ENCODE peak calls at places on chromosome 20, in eight cellular contexts. W is HCT116, O is MM.1S, S is PC-3, Q is hepatocyte, I is neural progenitor cell, J is SK-N-SH, A is GM23248. C is an unnamed sample.

GRCh38 chr20:11917663-11918062 is at the start of gene BTBD3:
- DNase-seq in W (no peak), O (peak; percentile 93), S (no peak), Q (peak; percentile 39), I (peak; percentile 16), J (peak; percentile 39), A (peak; percentile 64), C (no peak)

GRCh38 chr20:37726321-37726720 is 32.5 kb downstream of the CTNNBL1 start:
- DNase-seq in W (no peak), O (no peak), S (no peak), Q (no peak), I (no peak), J (no peak), A (no peak), C (no peak)

GRCh38 chr20:45368221-45368980 is 5.4 kb downstream of the SYS1 start:
- DNase-seq in W (no peak), O (peak; percentile 93), S (no peak), Q (no peak), I (no peak), J (no peak), A (no peak), C (peak; percentile 97)

GRCh38 chr20:63835031-63835858 is 4.2 kb upstream of the ZBTB46 start:
- DNase-seq in W (peak; percentile 90), O (no peak), S (peak; percentile 91), Q (peak; percentile 96), I (peak; percentile 98), J (peak; percentile 90), A (peak; percentile 99), C (no peak)

GRCh38 chr20:57753332-57754164 is 43.7 kb upstream of the PMEPA1 start:
- DNase-seq in W (no peak), O (no peak), S (no peak), Q (no peak), I (no peak), J (no peak), A (no peak), C (no peak)

GRCh38 chr20:856361-856775 is 22.9 kb downstream of the FAM110A start:
- DNase-seq in W (peak; percentile 92), O (no peak), S (peak; percentile 99), Q (no peak), I (no peak), J (no peak), A (peak; percentile 93), C (no peak)

GRCh38 chr20:49985617-49986016 is 2.8 kb downstream of the SNAI1 start:
- DNase-seq in W (no peak), O (no peak), S (no peak), Q (no peak), I (no peak), J (no peak), A (no peak), C (no peak)

GRCh38 chr20:38599410-38599882 is 2.2 kb upstream of the ARHGAP40 start:
- DNase-seq in W (no peak), O (no peak), S (peak; percentile 62), Q (peak; percentile 61), I (no peak), J (peak; percentile 81), A (no peak), C (no peak)

GRCh38 chr20:50385733-50386640 is 124.2 kb upstream of the PTPN1 start:
- DNase-seq in W (no peak), O (no peak), S (no peak), Q (no peak), I (no peak), J (no peak), A (no peak), C (no peak)

GRCh38 chr20:44993343-44993742 is 27.0 kb downstream of the STK4 start:
- DNase-seq in W (no peak), O (peak; percentile 47), S (peak; percentile 62), Q (no peak), I (no peak), J (no peak), A (peak; percentile 21), C (no peak)

GRCh38 chr20:48667889-48668413 is 159.8 kb downstream of the PREX1 start:
- DNase-seq in W (no peak), O (no peak), S (no peak), Q (no peak), I (no peak), J (no peak), A (no peak), C (no peak)

GRCh38 chr20:32336918-32337347 is 21.2 kb upstream of the ASXL1 start:
- DNase-seq in W (no peak), O (peak; percentile 48), S (peak; percentile 66), Q (peak; percentile 65), I (peak; percentile 43), J (peak; percentile 47), A (peak; percentile 65), C (peak; percentile 69)

GRCh38 chr20:43564993-43565757 is 6.3 kb downstream of the SGK2 start:
- DNase-seq in W (no peak), O (no peak), S (no peak), Q (no peak), I (no peak), J (no peak), A (no peak), C (no peak)

GRCh38 chr20:16444056-16444777 is 129.0 kb downstream of the KIF16B start:
- DNase-seq in W (no peak), O (no peak), S (no peak), Q (no peak), I (no peak), J (no peak), A (no peak), C (no peak)

GRCh38 chr20:19789446-19789845 is 31.4 kb downstream of the RIN2 start:
- DNase-seq in W (no peak), O (no peak), S (no peak), Q (no peak), I (peak; percentile 45), J (no peak), A (no peak), C (no peak)

GRCh38 chr20:4195499-4195898 is 180.1 kb upstream of the RNF24 start:
- DNase-seq in W (no peak), O (no peak), S (peak; percentile 60), Q (no peak), I (peak; percentile 60), J (peak; percentile 70), A (peak; percentile 52), C (no peak)

GRCh38 chr20:25065044-25065624 is 7.2 kb upstream of the ACSS1 start:
- DNase-seq in W (no peak), O (no peak), S (no peak), Q (peak; percentile 54), I (no peak), J (no peak), A (no peak), C (no peak)

DNA sequence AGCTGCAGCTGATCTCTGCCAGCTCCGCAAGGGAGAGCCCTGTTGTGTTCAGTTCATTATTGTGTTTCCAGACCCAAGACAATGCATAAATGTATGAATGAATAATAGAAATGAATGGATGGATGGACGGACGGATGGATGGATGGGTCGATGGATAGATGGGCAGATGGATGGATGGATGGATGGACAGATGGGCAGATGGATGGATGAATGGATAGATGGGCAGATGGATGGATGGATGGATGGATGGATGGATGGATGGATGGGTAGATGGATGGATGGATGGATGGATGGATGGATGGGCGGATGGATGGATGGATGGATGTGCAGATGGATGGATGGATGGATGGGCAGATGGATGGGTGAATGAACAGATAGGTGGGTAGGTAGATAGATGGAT is 16.7 kb upstream of the LSM14B start:
- DNase-seq in W (no peak), O (no peak), S (no peak), Q (no peak), I (no peak), J (no peak), A (no peak), C (no peak)
- H3K9me3 ChIP-seq in W (peaks cover 11% of the 10 kb centered on the region), O (no peaks in the 10 kb centered on the region), S (peaks cover 11% of the 10 kb centered on the region), Q (peaks cover 4% of the 10 kb centered on the region), I (no peaks in the 10 kb centered on the region), J (peaks cover 4% of the 10 kb centered on the region), A (no peaks in the 10 kb centered on the region), C (peaks cover 16% of the 10 kb centered on the region)

DNA sequence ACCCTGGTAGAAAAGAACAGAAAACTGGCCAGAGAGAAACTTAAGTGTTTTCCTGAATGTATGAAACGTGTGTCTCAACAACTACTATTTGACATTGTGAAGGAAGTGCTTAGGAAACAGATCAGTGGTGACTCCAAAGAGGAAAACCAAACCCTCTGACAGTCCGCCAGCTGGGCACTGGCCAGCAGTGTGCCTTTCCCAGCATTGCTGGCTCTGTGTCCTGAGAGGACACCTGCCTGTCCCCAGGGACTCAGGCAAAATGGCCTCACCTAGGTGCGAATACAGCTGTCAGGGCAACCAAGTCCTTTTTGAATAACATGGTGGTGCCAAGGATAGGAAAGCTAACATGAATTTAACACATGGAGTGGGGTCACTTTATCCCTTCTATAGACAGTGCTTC is 72.5 kb downstream of the NDUFAF5 start:
- DNase-seq in W (no peak), O (no peak), S (no peak), Q (no peak), I (no peak), J (no peak), A (peak; percentile 30), C (no peak)
- TF ChIP-seq EZH2phosphoT487 in W (no peak), O (no peak), S (no peak), Q (no peak), I (no peak), J (no peak), A (no peak), C (no peak)

DNA sequence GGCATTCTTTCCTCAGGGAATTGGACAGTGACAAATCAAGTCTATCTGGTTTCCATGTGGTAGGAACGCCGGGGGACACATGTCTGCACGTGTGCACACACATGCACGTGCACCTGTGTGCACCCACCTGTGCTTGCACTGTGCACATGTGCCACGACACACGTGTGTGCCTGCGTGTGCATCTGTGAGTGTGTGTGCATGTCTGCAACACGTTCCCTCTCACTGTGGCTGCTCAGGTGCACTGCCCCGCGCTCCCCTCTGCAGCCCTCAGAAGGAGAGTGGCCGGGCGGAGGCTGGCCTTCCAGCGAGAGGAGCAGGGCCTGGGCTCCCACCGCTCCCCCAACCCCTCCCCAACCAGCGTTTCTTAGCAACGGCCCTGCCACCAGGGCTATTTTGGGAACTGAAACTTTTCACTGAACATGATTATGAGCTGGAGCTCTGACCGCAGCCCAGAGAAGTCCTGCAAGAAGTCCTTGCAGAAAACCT is 147.8 kb downstream of the PHACTR3 start:
- DNase-seq in W (no peak), O (peak; percentile 90), S (no peak), Q (no peak), I (no peak), J (no peak), A (no peak), C (peak; percentile 26)
- H3K9me3 ChIP-seq in W (no peaks in the 10 kb centered on the region), O (no peaks in the 10 kb centered on the region), S (no peaks in the 10 kb centered on the region), Q (no peaks in the 10 kb centered on the region), I (no peaks in the 10 kb centered on the region), J (no peaks in the 10 kb centered on the region), A (no peaks in the 10 kb centered on the region), C (no peaks in the 10 kb centered on the region)

DNA sequence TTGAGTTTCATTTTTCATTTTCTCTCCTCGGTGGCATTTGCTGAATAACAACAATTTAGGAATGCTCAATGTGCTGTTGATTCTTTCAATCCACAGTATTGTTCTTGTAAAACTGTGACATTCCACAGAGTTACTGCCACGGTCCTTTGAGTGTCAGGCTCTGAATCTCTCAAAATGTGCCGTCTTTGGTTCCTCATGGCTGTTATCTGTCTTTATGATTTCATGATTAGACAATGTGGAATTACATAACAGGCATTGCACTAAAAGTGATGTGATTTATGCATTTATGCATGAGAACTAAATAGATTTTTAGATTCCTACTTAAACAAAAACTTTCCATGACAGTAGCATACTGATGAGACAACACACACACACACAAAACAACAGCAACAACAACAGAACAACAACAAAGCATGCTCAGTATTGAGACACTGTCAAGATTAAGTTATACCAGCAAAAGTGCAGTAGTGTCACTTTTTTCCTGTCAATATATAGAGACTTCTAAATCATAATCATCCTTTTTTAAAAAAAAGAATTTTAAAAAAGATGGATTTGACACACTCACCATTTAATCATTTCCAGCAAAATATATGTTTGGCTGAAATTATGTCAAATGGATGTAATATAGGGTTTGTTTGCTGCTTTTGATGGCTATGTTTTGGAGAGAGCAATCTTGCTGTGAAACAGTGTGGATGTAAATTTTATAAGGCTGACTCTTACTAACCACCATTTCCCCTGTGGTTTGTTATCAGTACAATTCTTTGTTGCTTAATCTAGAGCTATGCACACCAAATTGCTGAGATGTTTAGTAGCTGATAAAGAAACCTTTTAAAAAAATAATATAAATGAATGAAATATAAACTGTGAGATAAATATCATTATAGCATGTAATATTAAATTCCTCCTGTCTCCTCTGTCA is 88.1 kb downstream of the SNAP25 start:
- DNase-seq in W (no peak), O (no peak), S (peak; percentile 85), Q (no peak), I (no peak), J (no peak), A (peak; percentile 73), C (no peak)
- TF ChIP-seq EZH2phosphoT487 in W (no peak), O (no peak), S (no peak), Q (no peak), I (no peak), J (no peak), A (peak; percentile 98), C (no peak)

C was measured in OCI-LY7.